ENCODE peak calls at places on chromosomes 2 and 18, in nine cellular contexts. D is endothelial cell of umbilical vein, W is tibial nerve, A is psoas muscle, O is BE2C, J is mammary epithelial cell, K is upper lobe of right lung, M is A549, P is sigmoid colon. Z is an unnamed sample.

GRCh38 chr2:133433455-133434451 is 134.5 kb downstream of the NCKAP5 start:
- DNase-seq in K (no peak), P (no peak), A (no peak), J (no peak), M (no peak), D (no peak), O (no peak), W (no peak), Z (no peak)

GRCh38 chr2:144567745-144568144 is 47.8 kb upstream of the ZEB2 start:
- DNase-seq in O (no peak), P (no peak), D (no peak), A (no peak), K (no peak), M (no peak), W (no peak), J (no peak), Z (no peak)

GRCh38 chr2:70626254-70626990 is 72.8 kb upstream of the TGFA start:
- DNase-seq in K (no peak), P (no peak), M (no peak), J (no peak), W (no peak), O (no peak), D (no peak), A (no peak), Z (no peak)

GRCh38 chr18:47063070-47063469 is 27.6 kb upstream of the ELOA2 start:
- DNase-seq in A (no peak), M (no peak), P (no peak), W (no peak), K (no peak), D (no peak), J (no peak), O (no peak), Z (no peak)

GRCh38 chr2:120346667-120347358 is 877 bp downstream of the INHBB start:
- DNase-seq in P (no peak), K (no peak), O (no peak), D (peak; percentile 13), J (peak; percentile 22), W (no peak), A (peak; percentile 65), M (no peak), Z (no peak)

GRCh38 chr2:183951636-183952035 is 646.7 kb upstream of the ZNF804A start:
- DNase-seq in A (no peak), M (no peak), W (no peak), J (peak; percentile 3), O (no peak), K (no peak), P (no peak), D (no peak), Z (peak; percentile 35)

GRCh38 chr18:13619505-13620205 is 106.7 kb downstream of the FAM210A start:
- DNase-seq in A (no peak), J (no peak), D (no peak), M (no peak), K (no peak), O (no peak), P (peak; percentile 55), W (no peak), Z (no peak)

GRCh38 chr2:64839844-64840243 is 149.4 kb upstream of the SLC1A4 start:
- DNase-seq in O (no peak), K (no peak), W (no peak), M (no peak), P (no peak), A (no peak), J (no peak), D (no peak), Z (no peak)

GRCh38 chr18:12288406-12288762 is 19.7 kb upstream of the TUBB6 start:
- DNase-seq in W (no peak), K (no peak), J (no peak), P (no peak), M (no peak), D (no peak), O (no peak), A (no peak), Z (no peak)

GRCh38 chr18:58034370-58034769 is 9.7 kb upstream of the NEDD4L start:
- DNase-seq in M (no peak), W (no peak), K (no peak), A (no peak), D (no peak), J (no peak), O (no peak), P (no peak), Z (no peak)

GRCh38 chr18:74457743-74458465 is 796 bp upstream of the DIPK1C start:
- DNase-seq in M (no peak), O (no peak), D (no peak), K (no peak), W (no peak), P (no peak), J (no peak), A (no peak), Z (no peak)

GRCh38 chr2:69973335-69973735 is 11.9 kb upstream of the ASPRV1 start:
- DNase-seq in A (no peak), O (no peak), M (no peak), J (no peak), K (no peak), W (no peak), D (no peak), P (peak; percentile 3), Z (no peak)

GRCh38 chr2:234422242-234422641 is 74.6 kb downstream of the ARL4C start:
- DNase-seq in P (no peak), W (no peak), K (no peak), O (no peak), D (peak; percentile 91), M (peak; percentile 85), A (no peak), J (peak; percentile 93), Z (peak; percentile 96)
- H3K4me1 ChIP-seq in P (peaks cover 10% of the 10 kb centered on the region), W (peaks cover 19% of the 10 kb centered on the region), K (peaks cover 10% of the 10 kb centered on the region), O (peaks cover 2% of the 10 kb centered on the region), D (peaks cover 30% of the 10 kb centered on the region), M (peaks cover 48% of the 10 kb centered on the region), A (no peaks in the 10 kb centered on the region), J (peaks cover 43% of the 10 kb centered on the region), Z (peaks cover 21% of the 10 kb centered on the region)

GRCh38 chr2:108189316-108189715 is 50.5 kb upstream of the SULT1C3 start:
- DNase-seq in W (no peak), M (no peak), O (no peak), D (no peak), P (no peak), J (peak; percentile 55), K (no peak), A (no peak), Z (peak; percentile 71)

GRCh38 chr2:108199726-108200125 is 40.0 kb upstream of the SULT1C3 start:
- DNase-seq in P (no peak), M (no peak), O (no peak), W (no peak), A (no peak), K (no peak), J (peak; percentile 62), D (no peak), Z (peak; percentile 92)

GRCh38 chr2:108195133-108195439 is 44.7 kb upstream of the SULT1C3 start:
- DNase-seq in P (no peak), K (no peak), W (no peak), O (no peak), M (no peak), D (no peak), A (no peak), J (no peak), Z (no peak)

GRCh38 chr2:108193251-108193650 is 46.5 kb upstream of the SULT1C3 start:
- DNase-seq in D (no peak), P (no peak), M (no peak), J (no peak), K (no peak), W (no peak), O (no peak), A (no peak), Z (peak; percentile 22)

DNA sequence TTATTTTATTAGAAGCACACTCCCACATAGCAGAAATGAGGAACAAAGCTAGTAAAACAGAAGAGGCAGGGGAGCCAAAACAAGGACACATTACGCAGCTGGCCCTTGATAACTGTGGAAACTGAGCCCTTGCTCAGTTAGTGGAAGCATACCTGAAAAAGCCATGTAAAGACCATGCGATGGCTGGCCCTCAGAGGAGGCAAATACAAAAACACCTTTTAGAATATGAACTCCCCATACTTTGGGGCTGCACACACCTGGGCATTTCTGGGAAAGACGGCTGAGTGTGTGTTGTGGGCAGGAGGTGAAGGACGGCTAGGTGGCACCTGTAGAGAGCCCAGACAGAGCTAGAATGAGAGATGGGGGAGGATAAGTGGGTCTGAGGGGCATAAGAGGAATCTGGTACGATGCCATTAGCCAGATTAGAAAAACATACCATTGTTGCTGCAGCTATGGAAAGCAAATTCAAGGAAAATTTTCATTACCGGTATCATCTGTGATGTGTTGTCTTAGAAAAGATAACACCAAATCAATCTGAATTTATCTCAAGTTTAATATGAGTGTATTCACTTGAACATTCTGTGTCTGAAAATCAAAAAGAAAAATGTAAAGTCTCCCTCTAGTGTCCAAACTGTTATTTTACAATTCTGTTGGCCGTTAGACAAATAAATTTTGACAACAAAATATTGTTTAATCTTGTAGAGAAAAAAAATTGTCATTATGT is 45.2 kb upstream of the SULT1C3 start:
- DNase-seq in A (no peak), J (no peak), M (no peak), O (no peak), D (no peak), P (no peak), K (no peak), W (no peak), Z (no peak)
- TF ChIP-seq CTCF in A (peak; percentile 26), J (peak; percentile 44), M (peak; percentile 66), O (no peak), D (peak; percentile 4), P (no peak), K (peak; percentile 45), W (peak; percentile 29), Z (peak; percentile 67)

DNA sequence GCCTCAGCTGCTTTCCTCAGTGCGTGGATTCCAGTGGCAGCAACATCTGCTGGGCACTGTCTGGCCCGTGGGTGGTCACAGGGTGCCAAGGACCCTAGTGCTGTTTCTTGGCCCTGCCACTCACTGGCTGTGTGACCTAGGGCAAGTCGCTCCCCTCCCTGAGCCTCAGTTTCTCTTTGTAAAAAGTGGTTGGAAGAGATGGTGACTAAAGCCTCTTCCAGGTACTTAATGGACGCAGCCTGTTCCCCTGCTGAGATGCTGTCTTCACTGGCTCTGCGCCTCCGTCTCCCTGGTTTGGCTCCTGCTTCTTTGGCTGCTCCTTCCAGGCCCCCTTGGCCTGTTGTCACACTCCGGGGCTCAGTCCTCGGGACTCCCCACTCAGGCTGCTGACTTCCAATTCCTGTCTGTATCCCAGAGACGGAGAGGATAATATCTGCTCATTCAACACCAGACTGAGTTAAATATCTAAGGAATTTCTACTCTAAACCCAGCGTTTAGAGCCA is 42.3 kb downstream of the ATOH8 start:
- DNase-seq in K (peak; percentile 62), J (no peak), P (peak; percentile 72), O (no peak), W (no peak), M (no peak), D (no peak), A (no peak), Z (no peak)
- H3K4me1 ChIP-seq in K (peaks cover 55% of the 10 kb centered on the region), J (peaks cover 20% of the 10 kb centered on the region), P (peaks cover 52% of the 10 kb centered on the region), O (peaks cover 7% of the 10 kb centered on the region), W (peaks cover 51% of the 10 kb centered on the region), M (peaks cover 52% of the 10 kb centered on the region), D (peaks cover 25% of the 10 kb centered on the region), A (peaks cover 42% of the 10 kb centered on the region), Z (peaks cover 7% of the 10 kb centered on the region)

DNA sequence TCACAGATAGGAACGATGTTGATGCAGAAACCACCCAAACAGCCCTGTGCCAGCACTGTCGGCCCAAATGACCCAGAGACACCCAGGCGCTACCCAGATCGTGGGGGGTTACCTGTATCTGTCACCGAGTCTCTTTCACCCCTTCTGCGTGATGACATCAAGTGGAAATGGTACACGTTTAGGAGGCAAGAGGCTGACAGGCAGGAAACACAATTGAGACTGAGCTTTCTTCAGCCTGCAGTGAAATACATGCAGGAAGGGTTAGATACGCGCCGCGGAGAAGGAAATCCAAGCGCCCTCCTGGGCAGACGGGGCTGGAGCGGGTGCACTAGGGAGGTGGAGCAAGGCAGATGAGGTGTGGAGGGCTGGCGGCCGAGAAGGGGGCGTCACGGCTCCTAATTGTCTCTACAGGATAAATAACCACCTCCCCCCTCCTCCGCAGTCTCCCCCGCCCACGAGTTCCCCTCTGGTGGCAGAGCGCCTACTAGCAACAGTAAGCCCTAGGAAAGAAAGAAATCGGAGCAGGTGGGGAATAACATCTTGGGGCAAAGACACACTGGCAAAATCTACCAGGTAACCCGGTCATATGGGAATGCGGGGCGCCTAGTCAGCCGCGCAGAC is at the start of gene RNF152:
- DNase-seq in O (peak; percentile 23), A (peak; percentile 55), D (peak; percentile 71), K (peak; percentile 63), J (peak; percentile 49), P (peak; percentile 75), W (peak; percentile 8), M (peak; percentile 0), Z (no peak)
- TF ChIP-seq CTCF in O (no peak), A (no peak), D (peak; percentile 51), K (no peak), J (peak; percentile 28), P (no peak), W (no peak), M (no peak), Z (peak; percentile 24)